ENCODE peak calls at places on chromosomes 11 and 22, in six cellular contexts. One of them, this sample, is unnamed.

GRCh38 chr22:26134654-26135330 is 34.5 kb upstream of the SEZ6L start:
- DNase-seq in pancreas: no peak
- DNase-seq in hippocampal formation: no peak
- DNase-seq in stimulated activated naive CD8-positive, alpha-beta T cell treated with anti-CD3 and anti-CD28 coated beads, Interleukin-15, amount 100 ng/mL, for 72 hours: no peak
- DNase-seq in stimulated activated effector memory CD8-positive, alpha-beta T cell treated with anti-CD3 and anti-CD28 coated beads, Interleukin-12 subunit alpha, Interleukin-12 subunit beta, amount 100 ng/mL, for 72 hours: no peak
- DNase-seq in NCI-H1417 treated with DMSO at 0.1 percent for 48 hours: no peak
- DNase-seq in this sample: no peak

GRCh38 chr11:102287963-102288744 is 29.1 kb upstream of the BIRC3 start:
- DNase-seq in pancreas: no peak
- DNase-seq in hippocampal formation: peak; percentile 16
- DNase-seq in stimulated activated naive CD8-positive, alpha-beta T cell treated with anti-CD3 and anti-CD28 coated beads, Interleukin-15, amount 100 ng/mL, for 72 hours: peak; percentile 45
- DNase-seq in stimulated activated effector memory CD8-positive, alpha-beta T cell treated with anti-CD3 and anti-CD28 coated beads, Interleukin-12 subunit alpha, Interleukin-12 subunit beta, amount 100 ng/mL, for 72 hours: peak; percentile 58
- DNase-seq in NCI-H1417 treated with DMSO at 0.1 percent for 48 hours: peak; percentile 44
- DNase-seq in this sample: no peak

GRCh38 chr22:33272180-33272579 is 214.0 kb upstream of the SYN3 start:
- DNase-seq in pancreas: peak; percentile 50
- DNase-seq in hippocampal formation: no peak
- DNase-seq in stimulated activated naive CD8-positive, alpha-beta T cell treated with anti-CD3 and anti-CD28 coated beads, Interleukin-15, amount 100 ng/mL, for 72 hours: no peak
- DNase-seq in stimulated activated effector memory CD8-positive, alpha-beta T cell treated with anti-CD3 and anti-CD28 coated beads, Interleukin-12 subunit alpha, Interleukin-12 subunit beta, amount 100 ng/mL, for 72 hours: no peak
- DNase-seq in NCI-H1417 treated with DMSO at 0.1 percent for 48 hours: no peak
- DNase-seq in this sample: no peak

GRCh38 chr11:45983471-45983845 is 61.0 kb downstream of the LARGE2 start:
- DNase-seq in pancreas: no peak
- DNase-seq in hippocampal formation: no peak
- DNase-seq in stimulated activated naive CD8-positive, alpha-beta T cell treated with anti-CD3 and anti-CD28 coated beads, Interleukin-15, amount 100 ng/mL, for 72 hours: no peak
- DNase-seq in stimulated activated effector memory CD8-positive, alpha-beta T cell treated with anti-CD3 and anti-CD28 coated beads, Interleukin-12 subunit alpha, Interleukin-12 subunit beta, amount 100 ng/mL, for 72 hours: no peak
- DNase-seq in NCI-H1417 treated with DMSO at 0.1 percent for 48 hours: no peak
- DNase-seq in this sample: no peak

GRCh38 chr11:33703771-33704170 is 3.1 kb upstream of the C11orf91 start:
- DNase-seq in pancreas: no peak
- DNase-seq in hippocampal formation: no peak
- DNase-seq in stimulated activated naive CD8-positive, alpha-beta T cell treated with anti-CD3 and anti-CD28 coated beads, Interleukin-15, amount 100 ng/mL, for 72 hours: no peak
- DNase-seq in stimulated activated effector memory CD8-positive, alpha-beta T cell treated with anti-CD3 and anti-CD28 coated beads, Interleukin-12 subunit alpha, Interleukin-12 subunit beta, amount 100 ng/mL, for 72 hours: no peak
- DNase-seq in NCI-H1417 treated with DMSO at 0.1 percent for 48 hours: no peak
- DNase-seq in this sample: no peak

GRCh38 chr11:8956860-8957259 is 7.4 kb downstream of the TMEM9B start:
- DNase-seq in pancreas: no peak
- DNase-seq in hippocampal formation: no peak
- DNase-seq in stimulated activated naive CD8-positive, alpha-beta T cell treated with anti-CD3 and anti-CD28 coated beads, Interleukin-15, amount 100 ng/mL, for 72 hours: peak; percentile 3
- DNase-seq in stimulated activated effector memory CD8-positive, alpha-beta T cell treated with anti-CD3 and anti-CD28 coated beads, Interleukin-12 subunit alpha, Interleukin-12 subunit beta, amount 100 ng/mL, for 72 hours: no peak
- DNase-seq in NCI-H1417 treated with DMSO at 0.1 percent for 48 hours: no peak
- DNase-seq in this sample: no peak

GRCh38 chr22:46147471-46148267 is 2.7 kb upstream of the PPARA start:
- DNase-seq in pancreas: peak; percentile 33
- DNase-seq in hippocampal formation: no peak
- DNase-seq in stimulated activated naive CD8-positive, alpha-beta T cell treated with anti-CD3 and anti-CD28 coated beads, Interleukin-15, amount 100 ng/mL, for 72 hours: no peak
- DNase-seq in stimulated activated effector memory CD8-positive, alpha-beta T cell treated with anti-CD3 and anti-CD28 coated beads, Interleukin-12 subunit alpha, Interleukin-12 subunit beta, amount 100 ng/mL, for 72 hours: no peak
- DNase-seq in NCI-H1417 treated with DMSO at 0.1 percent for 48 hours: no peak
- DNase-seq in this sample: no peak

GRCh38 chr11:70243912-70244652 is 26.4 kb upstream of the PPFIA1 start:
- DNase-seq in pancreas: no peak
- DNase-seq in hippocampal formation: no peak
- DNase-seq in stimulated activated naive CD8-positive, alpha-beta T cell treated with anti-CD3 and anti-CD28 coated beads, Interleukin-15, amount 100 ng/mL, for 72 hours: no peak
- DNase-seq in stimulated activated effector memory CD8-positive, alpha-beta T cell treated with anti-CD3 and anti-CD28 coated beads, Interleukin-12 subunit alpha, Interleukin-12 subunit beta, amount 100 ng/mL, for 72 hours: no peak
- DNase-seq in NCI-H1417 treated with DMSO at 0.1 percent for 48 hours: no peak
- DNase-seq in this sample: no peak

GRCh38 chr11:90646266-90646665 is 423.4 kb upstream of the CHORDC1 start:
- DNase-seq in pancreas: no peak
- DNase-seq in hippocampal formation: no peak
- DNase-seq in stimulated activated naive CD8-positive, alpha-beta T cell treated with anti-CD3 and anti-CD28 coated beads, Interleukin-15, amount 100 ng/mL, for 72 hours: no peak
- DNase-seq in stimulated activated effector memory CD8-positive, alpha-beta T cell treated with anti-CD3 and anti-CD28 coated beads, Interleukin-12 subunit alpha, Interleukin-12 subunit beta, amount 100 ng/mL, for 72 hours: no peak
- DNase-seq in NCI-H1417 treated with DMSO at 0.1 percent for 48 hours: no peak
- DNase-seq in this sample: no peak

GRCh38 chr11:117511483-117511934 is 183.9 kb downstream of the CEP164 start:
- DNase-seq in pancreas: no peak
- DNase-seq in hippocampal formation: no peak
- DNase-seq in stimulated activated naive CD8-positive, alpha-beta T cell treated with anti-CD3 and anti-CD28 coated beads, Interleukin-15, amount 100 ng/mL, for 72 hours: no peak
- DNase-seq in stimulated activated effector memory CD8-positive, alpha-beta T cell treated with anti-CD3 and anti-CD28 coated beads, Interleukin-12 subunit alpha, Interleukin-12 subunit beta, amount 100 ng/mL, for 72 hours: no peak
- DNase-seq in NCI-H1417 treated with DMSO at 0.1 percent for 48 hours: no peak
- DNase-seq in this sample: no peak

GRCh38 chr11:118916842-118917388 is 8.8 kb downstream of the BCL9L start:
- DNase-seq in pancreas: peak; percentile 43
- DNase-seq in hippocampal formation: no peak
- DNase-seq in stimulated activated naive CD8-positive, alpha-beta T cell treated with anti-CD3 and anti-CD28 coated beads, Interleukin-15, amount 100 ng/mL, for 72 hours: no peak
- DNase-seq in stimulated activated effector memory CD8-positive, alpha-beta T cell treated with anti-CD3 and anti-CD28 coated beads, Interleukin-12 subunit alpha, Interleukin-12 subunit beta, amount 100 ng/mL, for 72 hours: no peak
- DNase-seq in NCI-H1417 treated with DMSO at 0.1 percent for 48 hours: no peak
- DNase-seq in this sample: peak; percentile 85

GRCh38 chr11:73139476-73140198 is 2.5 kb downstream of the FCHSD2 start:
- DNase-seq in pancreas: no peak
- DNase-seq in hippocampal formation: no peak
- DNase-seq in stimulated activated naive CD8-positive, alpha-beta T cell treated with anti-CD3 and anti-CD28 coated beads, Interleukin-15, amount 100 ng/mL, for 72 hours: no peak
- DNase-seq in stimulated activated effector memory CD8-positive, alpha-beta T cell treated with anti-CD3 and anti-CD28 coated beads, Interleukin-12 subunit alpha, Interleukin-12 subunit beta, amount 100 ng/mL, for 72 hours: no peak
- DNase-seq in NCI-H1417 treated with DMSO at 0.1 percent for 48 hours: no peak
- DNase-seq in this sample: no peak

GRCh38 chr11:121716060-121716459 is 263.3 kb upstream of the SORL1-AS1 start:
- DNase-seq in pancreas: no peak
- DNase-seq in hippocampal formation: no peak
- DNase-seq in stimulated activated naive CD8-positive, alpha-beta T cell treated with anti-CD3 and anti-CD28 coated beads, Interleukin-15, amount 100 ng/mL, for 72 hours: no peak
- DNase-seq in stimulated activated effector memory CD8-positive, alpha-beta T cell treated with anti-CD3 and anti-CD28 coated beads, Interleukin-12 subunit alpha, Interleukin-12 subunit beta, amount 100 ng/mL, for 72 hours: no peak
- DNase-seq in NCI-H1417 treated with DMSO at 0.1 percent for 48 hours: no peak
- DNase-seq in this sample: no peak

GRCh38 chr11:6067502-6067901 is 36.9 kb upstream of the OR56A1 start:
- DNase-seq in pancreas: no peak
- DNase-seq in hippocampal formation: no peak
- DNase-seq in stimulated activated naive CD8-positive, alpha-beta T cell treated with anti-CD3 and anti-CD28 coated beads, Interleukin-15, amount 100 ng/mL, for 72 hours: no peak
- DNase-seq in stimulated activated effector memory CD8-positive, alpha-beta T cell treated with anti-CD3 and anti-CD28 coated beads, Interleukin-12 subunit alpha, Interleukin-12 subunit beta, amount 100 ng/mL, for 72 hours: no peak
- DNase-seq in NCI-H1417 treated with DMSO at 0.1 percent for 48 hours: no peak
- DNase-seq in this sample: no peak

GRCh38 chr22:30598986-30599385 is 7.3 kb upstream of the PES1 start:
- DNase-seq in pancreas: no peak
- DNase-seq in hippocampal formation: no peak
- DNase-seq in stimulated activated naive CD8-positive, alpha-beta T cell treated with anti-CD3 and anti-CD28 coated beads, Interleukin-15, amount 100 ng/mL, for 72 hours: no peak
- DNase-seq in stimulated activated effector memory CD8-positive, alpha-beta T cell treated with anti-CD3 and anti-CD28 coated beads, Interleukin-12 subunit alpha, Interleukin-12 subunit beta, amount 100 ng/mL, for 72 hours: no peak
- DNase-seq in NCI-H1417 treated with DMSO at 0.1 percent for 48 hours: no peak
- DNase-seq in this sample: no peak

GRCh38 chr22:49533886-49534285 is 293.8 kb downstream of the BRD1 start:
- DNase-seq in pancreas: no peak
- DNase-seq in hippocampal formation: no peak
- DNase-seq in stimulated activated naive CD8-positive, alpha-beta T cell treated with anti-CD3 and anti-CD28 coated beads, Interleukin-15, amount 100 ng/mL, for 72 hours: no peak
- DNase-seq in stimulated activated effector memory CD8-positive, alpha-beta T cell treated with anti-CD3 and anti-CD28 coated beads, Interleukin-12 subunit alpha, Interleukin-12 subunit beta, amount 100 ng/mL, for 72 hours: no peak
- DNase-seq in NCI-H1417 treated with DMSO at 0.1 percent for 48 hours: no peak
- DNase-seq in this sample: no peak

GRCh38 chr22:34781676-34782075 is 284.3 kb upstream of the ISX start:
- DNase-seq in pancreas: no peak
- DNase-seq in hippocampal formation: no peak
- DNase-seq in stimulated activated naive CD8-positive, alpha-beta T cell treated with anti-CD3 and anti-CD28 coated beads, Interleukin-15, amount 100 ng/mL, for 72 hours: no peak
- DNase-seq in stimulated activated effector memory CD8-positive, alpha-beta T cell treated with anti-CD3 and anti-CD28 coated beads, Interleukin-12 subunit alpha, Interleukin-12 subunit beta, amount 100 ng/mL, for 72 hours: no peak
- DNase-seq in NCI-H1417 treated with DMSO at 0.1 percent for 48 hours: no peak
- DNase-seq in this sample: no peak

GRCh38 chr11:125402436-125402835 is 93.6 kb downstream of the FEZ1 start:
- DNase-seq in pancreas: no peak
- DNase-seq in hippocampal formation: no peak
- DNase-seq in stimulated activated naive CD8-positive, alpha-beta T cell treated with anti-CD3 and anti-CD28 coated beads, Interleukin-15, amount 100 ng/mL, for 72 hours: no peak
- DNase-seq in stimulated activated effector memory CD8-positive, alpha-beta T cell treated with anti-CD3 and anti-CD28 coated beads, Interleukin-12 subunit alpha, Interleukin-12 subunit beta, amount 100 ng/mL, for 72 hours: no peak
- DNase-seq in NCI-H1417 treated with DMSO at 0.1 percent for 48 hours: no peak
- DNase-seq in this sample: no peak

GRCh38 chr11:69173326-69173725 is 17.6 kb downstream of the SMIM38 start:
- DNase-seq in pancreas: no peak
- DNase-seq in hippocampal formation: no peak
- DNase-seq in stimulated activated naive CD8-positive, alpha-beta T cell treated with anti-CD3 and anti-CD28 coated beads, Interleukin-15, amount 100 ng/mL, for 72 hours: no peak
- DNase-seq in stimulated activated effector memory CD8-positive, alpha-beta T cell treated with anti-CD3 and anti-CD28 coated beads, Interleukin-12 subunit alpha, Interleukin-12 subunit beta, amount 100 ng/mL, for 72 hours: no peak
- DNase-seq in NCI-H1417 treated with DMSO at 0.1 percent for 48 hours: no peak
- DNase-seq in this sample: no peak

GRCh38 chr11:8711895-8712442 is 29.4 kb downstream of the RPL27A start:
- DNase-seq in pancreas: no peak
- DNase-seq in hippocampal formation: no peak
- DNase-seq in stimulated activated naive CD8-positive, alpha-beta T cell treated with anti-CD3 and anti-CD28 coated beads, Interleukin-15, amount 100 ng/mL, for 72 hours: no peak
- DNase-seq in stimulated activated effector memory CD8-positive, alpha-beta T cell treated with anti-CD3 and anti-CD28 coated beads, Interleukin-12 subunit alpha, Interleukin-12 subunit beta, amount 100 ng/mL, for 72 hours: no peak
- DNase-seq in NCI-H1417 treated with DMSO at 0.1 percent for 48 hours: no peak
- DNase-seq in this sample: no peak

GRCh38 chr22:37121887-37122591 is 12.5 kb upstream of the TMPRSS6 start:
- DNase-seq in pancreas: no peak
- DNase-seq in hippocampal formation: no peak
- DNase-seq in stimulated activated naive CD8-positive, alpha-beta T cell treated with anti-CD3 and anti-CD28 coated beads, Interleukin-15, amount 100 ng/mL, for 72 hours: peak; percentile 88
- DNase-seq in stimulated activated effector memory CD8-positive, alpha-beta T cell treated with anti-CD3 and anti-CD28 coated beads, Interleukin-12 subunit alpha, Interleukin-12 subunit beta, amount 100 ng/mL, for 72 hours: peak; percentile 94
- DNase-seq in NCI-H1417 treated with DMSO at 0.1 percent for 48 hours: no peak
- DNase-seq in this sample: no peak

GRCh38 chr22:28910575-28911278 is 27.4 kb downstream of the ZNRF3 start:
- DNase-seq in pancreas: no peak
- DNase-seq in hippocampal formation: no peak
- DNase-seq in stimulated activated naive CD8-positive, alpha-beta T cell treated with anti-CD3 and anti-CD28 coated beads, Interleukin-15, amount 100 ng/mL, for 72 hours: no peak
- DNase-seq in stimulated activated effector memory CD8-positive, alpha-beta T cell treated with anti-CD3 and anti-CD28 coated beads, Interleukin-12 subunit alpha, Interleukin-12 subunit beta, amount 100 ng/mL, for 72 hours: no peak
- DNase-seq in NCI-H1417 treated with DMSO at 0.1 percent for 48 hours: no peak
- DNase-seq in this sample: no peak

GRCh38 chr11:47305734-47306483 is 36.0 kb downstream of the MADD start:
- DNase-seq in pancreas: no peak
- DNase-seq in hippocampal formation: peak; percentile 43
- DNase-seq in stimulated activated naive CD8-positive, alpha-beta T cell treated with anti-CD3 and anti-CD28 coated beads, Interleukin-15, amount 100 ng/mL, for 72 hours: no peak
- DNase-seq in stimulated activated effector memory CD8-positive, alpha-beta T cell treated with anti-CD3 and anti-CD28 coated beads, Interleukin-12 subunit alpha, Interleukin-12 subunit beta, amount 100 ng/mL, for 72 hours: no peak
- DNase-seq in NCI-H1417 treated with DMSO at 0.1 percent for 48 hours: no peak
- DNase-seq in this sample: peak; percentile 69

GRCh38 chr11:19508166-19508565 is 204.5 kb upstream of the NAV2 start:
- DNase-seq in pancreas: no peak
- DNase-seq in hippocampal formation: no peak
- DNase-seq in stimulated activated naive CD8-positive, alpha-beta T cell treated with anti-CD3 and anti-CD28 coated beads, Interleukin-15, amount 100 ng/mL, for 72 hours: no peak
- DNase-seq in stimulated activated effector memory CD8-positive, alpha-beta T cell treated with anti-CD3 and anti-CD28 coated beads, Interleukin-12 subunit alpha, Interleukin-12 subunit beta, amount 100 ng/mL, for 72 hours: no peak
- DNase-seq in NCI-H1417 treated with DMSO at 0.1 percent for 48 hours: no peak
- DNase-seq in this sample: no peak

GRCh38 chr11:123640677-123641494 is 13.5 kb downstream of the SCN3B start:
- DNase-seq in pancreas: no peak
- DNase-seq in hippocampal formation: peak; percentile 17
- DNase-seq in stimulated activated naive CD8-positive, alpha-beta T cell treated with anti-CD3 and anti-CD28 coated beads, Interleukin-15, amount 100 ng/mL, for 72 hours: peak; percentile 61
- DNase-seq in stimulated activated effector memory CD8-positive, alpha-beta T cell treated with anti-CD3 and anti-CD28 coated beads, Interleukin-12 subunit alpha, Interleukin-12 subunit beta, amount 100 ng/mL, for 72 hours: peak; percentile 74
- DNase-seq in NCI-H1417 treated with DMSO at 0.1 percent for 48 hours: no peak
- DNase-seq in this sample: no peak

GRCh38 chr11:26335903-26336302 is 4.0 kb downstream of the ANO3 start:
- DNase-seq in pancreas: no peak
- DNase-seq in hippocampal formation: no peak
- DNase-seq in stimulated activated naive CD8-positive, alpha-beta T cell treated with anti-CD3 and anti-CD28 coated beads, Interleukin-15, amount 100 ng/mL, for 72 hours: no peak
- DNase-seq in stimulated activated effector memory CD8-positive, alpha-beta T cell treated with anti-CD3 and anti-CD28 coated beads, Interleukin-12 subunit alpha, Interleukin-12 subunit beta, amount 100 ng/mL, for 72 hours: no peak
- DNase-seq in NCI-H1417 treated with DMSO at 0.1 percent for 48 hours: no peak
- DNase-seq in this sample: no peak

GRCh38 chr11:96704847-96705246 is 315.0 kb downstream of the JRKL start:
- DNase-seq in pancreas: no peak
- DNase-seq in hippocampal formation: no peak
- DNase-seq in stimulated activated naive CD8-positive, alpha-beta T cell treated with anti-CD3 and anti-CD28 coated beads, Interleukin-15, amount 100 ng/mL, for 72 hours: no peak
- DNase-seq in stimulated activated effector memory CD8-positive, alpha-beta T cell treated with anti-CD3 and anti-CD28 coated beads, Interleukin-12 subunit alpha, Interleukin-12 subunit beta, amount 100 ng/mL, for 72 hours: no peak
- DNase-seq in NCI-H1417 treated with DMSO at 0.1 percent for 48 hours: no peak
- DNase-seq in this sample: no peak

GRCh38 chr11:58674609-58675008 is 52.1 kb downstream of the CNTF start:
- DNase-seq in pancreas: peak; percentile 67
- DNase-seq in hippocampal formation: no peak
- DNase-seq in stimulated activated naive CD8-positive, alpha-beta T cell treated with anti-CD3 and anti-CD28 coated beads, Interleukin-15, amount 100 ng/mL, for 72 hours: no peak
- DNase-seq in stimulated activated effector memory CD8-positive, alpha-beta T cell treated with anti-CD3 and anti-CD28 coated beads, Interleukin-12 subunit alpha, Interleukin-12 subunit beta, amount 100 ng/mL, for 72 hours: no peak
- DNase-seq in NCI-H1417 treated with DMSO at 0.1 percent for 48 hours: no peak
- DNase-seq in this sample: no peak

GRCh38 chr22:24952837-24953293 is 349 bp downstream of the KIAA1671 start:
- DNase-seq in pancreas: no peak
- DNase-seq in hippocampal formation: no peak
- DNase-seq in stimulated activated naive CD8-positive, alpha-beta T cell treated with anti-CD3 and anti-CD28 coated beads, Interleukin-15, amount 100 ng/mL, for 72 hours: peak; percentile 8
- DNase-seq in stimulated activated effector memory CD8-positive, alpha-beta T cell treated with anti-CD3 and anti-CD28 coated beads, Interleukin-12 subunit alpha, Interleukin-12 subunit beta, amount 100 ng/mL, for 72 hours: no peak
- DNase-seq in NCI-H1417 treated with DMSO at 0.1 percent for 48 hours: no peak
- DNase-seq in this sample: no peak

This sample was measured in right atrium auricular region.